ENCODE peak calls at places on chromosomes 2 and 18, in eight cellular contexts. One of them, this sample, is unnamed.

GRCh38 chr2:8583400-8584173 is 98.3 kb upstream of the ID2 start:
- DNase-seq in substantia nigra: peak
- DNase-seq in IMR-90: peak
- DNase-seq in activated CD4-positive, CD25-positive, alpha-beta regulatory T cell treated with anti-CD3 and anti-CD28 coated beads, Interleukin-2, amount 50 U/mL, for 72 hours: peak
- DNase-seq in anterior cingulate cortex: peak
- DNase-seq in sciatic nerve: peak
- DNase-seq in HT-29: peak
- DNase-seq in tibial artery: peak
- DNase-seq in this sample: peak

GRCh38 chr2:230160112-230160660 is 59.6 kb downstream of the SP110 start:
- DNase-seq in anterior cingulate cortex: peak
- DNase-seq in substantia nigra: peak
- DNase-seq in tibial artery: no peak
- DNase-seq in sciatic nerve: no peak
- DNase-seq in HT-29: peak
- DNase-seq in IMR-90: peak
- DNase-seq in activated CD4-positive, CD25-positive, alpha-beta regulatory T cell treated with anti-CD3 and anti-CD28 coated beads, Interleukin-2, amount 50 U/mL, for 72 hours: peak
- DNase-seq in this sample: no peak

GRCh38 chr18:33746261-33746660 is 168.2 kb downstream of the ASXL3 start:
- DNase-seq in anterior cingulate cortex: no peak
- DNase-seq in IMR-90: no peak
- DNase-seq in sciatic nerve: no peak
- DNase-seq in activated CD4-positive, CD25-positive, alpha-beta regulatory T cell treated with anti-CD3 and anti-CD28 coated beads, Interleukin-2, amount 50 U/mL, for 72 hours: no peak
- DNase-seq in substantia nigra: no peak
- DNase-seq in tibial artery: no peak
- DNase-seq in HT-29: no peak
- DNase-seq in this sample: no peak

GRCh38 chr18:21996261-21996892 is 173.0 kb upstream of the GATA6 start:
- DNase-seq in activated CD4-positive, CD25-positive, alpha-beta regulatory T cell treated with anti-CD3 and anti-CD28 coated beads, Interleukin-2, amount 50 U/mL, for 72 hours: no peak
- DNase-seq in sciatic nerve: no peak
- DNase-seq in IMR-90: no peak
- DNase-seq in HT-29: peak
- DNase-seq in anterior cingulate cortex: no peak
- DNase-seq in tibial artery: peak
- DNase-seq in substantia nigra: no peak
- DNase-seq in this sample: no peak

GRCh38 chr18:62339106-62339988 is 14.2 kb downstream of the TNFRSF11A start:
- DNase-seq in IMR-90: peak
- DNase-seq in sciatic nerve: no peak
- DNase-seq in activated CD4-positive, CD25-positive, alpha-beta regulatory T cell treated with anti-CD3 and anti-CD28 coated beads, Interleukin-2, amount 50 U/mL, for 72 hours: no peak
- DNase-seq in anterior cingulate cortex: no peak
- DNase-seq in HT-29: peak
- DNase-seq in tibial artery: no peak
- DNase-seq in substantia nigra: no peak
- DNase-seq in this sample: no peak

GRCh38 chr2:75568174-75568573 is 7.4 kb upstream of the EVA1A start:
- DNase-seq in activated CD4-positive, CD25-positive, alpha-beta regulatory T cell treated with anti-CD3 and anti-CD28 coated beads, Interleukin-2, amount 50 U/mL, for 72 hours: no peak
- DNase-seq in sciatic nerve: no peak
- DNase-seq in HT-29: no peak
- DNase-seq in tibial artery: no peak
- DNase-seq in IMR-90: no peak
- DNase-seq in substantia nigra: no peak
- DNase-seq in anterior cingulate cortex: no peak
- DNase-seq in this sample: no peak

GRCh38 chr2:232372231-232373208 is 6.0 kb upstream of the ALPP start:
- DNase-seq in sciatic nerve: peak
- DNase-seq in substantia nigra: no peak
- DNase-seq in activated CD4-positive, CD25-positive, alpha-beta regulatory T cell treated with anti-CD3 and anti-CD28 coated beads, Interleukin-2, amount 50 U/mL, for 72 hours: no peak
- DNase-seq in tibial artery: no peak
- DNase-seq in anterior cingulate cortex: no peak
- DNase-seq in HT-29: no peak
- DNase-seq in IMR-90: peak
- DNase-seq in this sample: peak

GRCh38 chr18:78006805-78007204 is 757.2 kb downstream of the GALR1 start:
- DNase-seq in activated CD4-positive, CD25-positive, alpha-beta regulatory T cell treated with anti-CD3 and anti-CD28 coated beads, Interleukin-2, amount 50 U/mL, for 72 hours: no peak
- DNase-seq in sciatic nerve: no peak
- DNase-seq in IMR-90: no peak
- DNase-seq in anterior cingulate cortex: no peak
- DNase-seq in tibial artery: no peak
- DNase-seq in substantia nigra: no peak
- DNase-seq in HT-29: no peak
- DNase-seq in this sample: no peak

GRCh38 chr2:129872438-129872837 is 107.0 kb upstream of the RAB6C start:
- DNase-seq in HT-29: no peak
- DNase-seq in anterior cingulate cortex: no peak
- DNase-seq in sciatic nerve: no peak
- DNase-seq in tibial artery: no peak
- DNase-seq in substantia nigra: no peak
- DNase-seq in IMR-90: no peak
- DNase-seq in activated CD4-positive, CD25-positive, alpha-beta regulatory T cell treated with anti-CD3 and anti-CD28 coated beads, Interleukin-2, amount 50 U/mL, for 72 hours: no peak
- DNase-seq in this sample: no peak

GRCh38 chr2:53880756-53881155 is 21.0 kb upstream of the GPR75 start:
- DNase-seq in tibial artery: no peak
- DNase-seq in IMR-90: peak
- DNase-seq in substantia nigra: no peak
- DNase-seq in sciatic nerve: no peak
- DNase-seq in anterior cingulate cortex: no peak
- DNase-seq in activated CD4-positive, CD25-positive, alpha-beta regulatory T cell treated with anti-CD3 and anti-CD28 coated beads, Interleukin-2, amount 50 U/mL, for 72 hours: no peak
- DNase-seq in HT-29: no peak
- DNase-seq in this sample: no peak

GRCh38 chr2:240467149-240467642 is 31.7 kb downstream of the GPC1 start:
- DNase-seq in sciatic nerve: peak
- DNase-seq in activated CD4-positive, CD25-positive, alpha-beta regulatory T cell treated with anti-CD3 and anti-CD28 coated beads, Interleukin-2, amount 50 U/mL, for 72 hours: no peak
- DNase-seq in HT-29: no peak
- DNase-seq in tibial artery: no peak
- DNase-seq in IMR-90: no peak
- DNase-seq in substantia nigra: no peak
- DNase-seq in anterior cingulate cortex: no peak
- DNase-seq in this sample: peak

GRCh38 chr2:160351978-160352377 is 141.6 kb downstream of the RBMS1 start:
- DNase-seq in IMR-90: peak
- DNase-seq in tibial artery: no peak
- DNase-seq in anterior cingulate cortex: no peak
- DNase-seq in sciatic nerve: no peak
- DNase-seq in substantia nigra: no peak
- DNase-seq in activated CD4-positive, CD25-positive, alpha-beta regulatory T cell treated with anti-CD3 and anti-CD28 coated beads, Interleukin-2, amount 50 U/mL, for 72 hours: no peak
- DNase-seq in HT-29: no peak
- DNase-seq in this sample: no peak

GRCh38 chr2:171362396-171362795 is 71.4 kb downstream of the METTL8 start:
- DNase-seq in HT-29: no peak
- DNase-seq in tibial artery: no peak
- DNase-seq in substantia nigra: no peak
- DNase-seq in IMR-90: no peak
- DNase-seq in activated CD4-positive, CD25-positive, alpha-beta regulatory T cell treated with anti-CD3 and anti-CD28 coated beads, Interleukin-2, amount 50 U/mL, for 72 hours: no peak
- DNase-seq in sciatic nerve: no peak
- DNase-seq in anterior cingulate cortex: no peak
- DNase-seq in this sample: no peak

This sample was measured in posterior vena cava.